ENCODE peak calls at places on chromosomes 3 and 15, in five cellular contexts. H is GM13976; X is iPS-NIHi11; N is HS-5; S is activated T-cell treated with anti-CD3 and anti-CD28 coated beads, Interleukin-2, amount 50 U/mL, for 72 hours. B is an unnamed sample.

GRCh38 chr3:48826451-48826850 is 21.2 kb downstream of the PRKAR2A start:
- DNase-seq in H (no peak), X (no peak), S (no peak), N (peak), B (no peak)

GRCh38 chr15:93047621-93048425 is 41.2 kb downstream of the RGMA start:
- DNase-seq in H (no peak), X (no peak), S (no peak), N (no peak), B (no peak)

GRCh38 chr15:39016706-39017105 is 452.1 kb upstream of the RASGRP1 start:
- DNase-seq in N (peak), H (no peak), X (no peak), S (no peak), B (no peak)

GRCh38 chr3:29333520-29333919 is 52.6 kb downstream of the RBMS3 start:
- DNase-seq in H (no peak), S (no peak), N (no peak), X (no peak), B (no peak)

GRCh38 chr3:122687298-122687697 is 6.7 kb downstream of the PARP14 start:
- DNase-seq in S (no peak), X (no peak), N (no peak), H (no peak), B (no peak)

GRCh38 chr3:99240700-99241099 is 339.2 kb upstream of the DCBLD2 start:
- DNase-seq in S (no peak), X (no peak), H (no peak), N (no peak), B (no peak)

GRCh38 chr15:58457466-58457965 is 25.7 kb downstream of the LIPC start:
- DNase-seq in H (peak), S (peak), N (peak), X (no peak), B (no peak)

GRCh38 chr3:158456114-158456513 is 114.9 kb upstream of the MLF1 start:
- DNase-seq in H (no peak), X (no peak), N (no peak), S (no peak), B (no peak)

GRCh38 chr15:54722342-54722986 is 474.3 kb downstream of the RSL24D1 start:
- DNase-seq in N (no peak), H (no peak), S (no peak), X (no peak), B (no peak)

GRCh38 chr15:72319360-72319984 is 485 bp downstream of the CELF6 start:
- DNase-seq in S (peak), H (peak), N (no peak), X (peak), B (peak)

GRCh38 chr3:119350114-119350513 is 55.9 kb downstream of the ARHGAP31 start:
- DNase-seq in S (no peak), H (no peak), X (peak), N (no peak), B (peak)

GRCh38 chr15:60973637-60974415 is 255.3 kb downstream of the RORA start:
- DNase-seq in H (no peak), X (no peak), S (no peak), N (peak), B (no peak)

GRCh38 chr15:85667491-85668424 is 127.0 kb downstream of the KLHL25 start:
- DNase-seq in X (peak), N (peak), H (peak), S (peak), B (peak)

GRCh38 chr3:57001356-57001755 is 59.1 kb upstream of the SPATA12 start:
- DNase-seq in N (no peak), S (no peak), H (no peak), X (no peak), B (no peak)

GRCh38 chr3:190323241-190323617 is 983 bp upstream of the CLDN1 start:
- DNase-seq in S (no peak), N (no peak), X (no peak), H (peak), B (no peak)

GRCh38 chr3:10468611-10469354 is 36.6 kb downstream of the ATP2B2 start:
- DNase-seq in X (no peak), N (no peak), H (no peak), S (no peak), B (no peak)

GRCh38 chr3:22960326-22960984 is 242.7 kb upstream of the UBE2E2 start:
- DNase-seq in X (peak), S (peak), H (peak), N (no peak), B (peak)

GRCh38 chr15:69825941-69826817 is 271.5 kb downstream of the TLE3 start:
- DNase-seq in S (no peak), X (no peak), N (no peak), H (no peak), B (no peak)

GRCh38 chr15:68433551-68433950 is 1.6 kb upstream of the ITGA11 start:
- DNase-seq in N (no peak), X (no peak), H (no peak), S (no peak), B (no peak)

GRCh38 chr3:114178770-114179368 is at the start of gene DRD3:
- DNase-seq in N (no peak), X (peak), H (no peak), S (peak), B (no peak)

GRCh38 chr15:97425596-97425995 is 534.9 kb upstream of the ARRDC4 start:
- DNase-seq in S (no peak), X (no peak), N (no peak), H (no peak), B (no peak)

GRCh38 chr15:40942337-40942854 is 10.9 kb upstream of the CHAC1 start:
- DNase-seq in X (no peak), N (no peak), S (no peak), H (no peak), B (no peak)

GRCh38 chr3:30644615-30645014 is 38.2 kb downstream of the TGFBR2 start:
- DNase-seq in H (peak), S (peak), X (no peak), N (no peak), B (peak)

GRCh38 chr3:108488631-108489030 is 21.8 kb downstream of the MYH15 start:
- DNase-seq in N (peak), H (no peak), X (no peak), S (no peak), B (no peak)

GRCh38 chr3:127836004-127836882 is 13.9 kb upstream of the MGLL start:
- DNase-seq in X (no peak), H (peak), S (no peak), N (no peak), B (no peak)

GRCh38 chr3:156390846-156391245 is 164.1 kb downstream of the SSR3 start:
- DNase-seq in N (no peak), S (no peak), H (no peak), X (no peak), B (no peak)

GRCh38 chr3:49148159-49148558 is 15.3 kb upstream of the LAMB2 start:
- DNase-seq in S (no peak), N (no peak), H (no peak), X (no peak), B (no peak)

GRCh38 chr3:14135581-14135980 is 10.7 kb downstream of the TMEM43 start:
- DNase-seq in X (no peak), N (no peak), H (no peak), S (no peak), B (no peak)